ENCODE peak calls at places on chromosome 6, in six cellular contexts. A is testis, F is A549, Z is ovary, N is RWPE2, W is pancreas. L is an unnamed sample.

GRCh38 chr6:146814148-146814750 is 215.5 kb downstream of the ADGB start:
- DNase-seq in W (no peak), Z (no peak), F (no peak), A (no peak), N (no peak), L (no peak)

GRCh38 chr6:115444079-115444478 is 616.6 kb downstream of the FRK start:
- DNase-seq in W (no peak), A (no peak), F (no peak), Z (no peak), N (no peak), L (no peak)

GRCh38 chr6:135568366-135568765 is 70.8 kb upstream of the AHI1 start:
- DNase-seq in W (peak; percentile 25), A (peak; percentile 75), N (no peak), Z (peak; percentile 26), F (no peak), L (no peak)

GRCh38 chr6:130240232-130240631 is 17.5 kb upstream of the SAMD3 start:
- DNase-seq in A (no peak), F (no peak), N (no peak), Z (no peak), W (no peak), L (no peak)

GRCh38 chr6:3361312-3362037 is 95.4 kb downstream of the SLC22A23 start:
- DNase-seq in A (no peak), N (no peak), W (no peak), F (no peak), Z (no peak), L (no peak)

GRCh38 chr6:75568100-75568499 is 33.6 kb upstream of the SENP6 start:
- DNase-seq in A (no peak), W (no peak), F (no peak), Z (no peak), N (no peak), L (no peak)

GRCh38 chr6:24667378-24667803 is 514 bp downstream of the ACOT13 start:
- DNase-seq in W (no peak), N (no peak), F (no peak), Z (no peak), A (no peak), L (no peak)

GRCh38 chr6:104640141-104640700 is 219.5 kb downstream of the HACE1 start:
- DNase-seq in W (no peak), N (no peak), F (no peak), Z (no peak), A (no peak), L (no peak)

GRCh38 chr6:160327981-160328380 is 20.2 kb upstream of the SLC22A3 start:
- DNase-seq in A (no peak), W (no peak), F (no peak), Z (no peak), N (no peak), L (no peak)

GRCh38 chr6:133761706-133762105 is 127.2 kb upstream of the TCF21 start:
- DNase-seq in Z (no peak), A (no peak), W (no peak), N (no peak), F (no peak), L (no peak)

GRCh38 chr6:116928667-116929066 is 51.6 kb downstream of the RFX6 start:
- DNase-seq in F (no peak), Z (no peak), W (no peak), N (no peak), A (no peak), L (no peak)

GRCh38 chr6:4489538-4489937 is 286.7 kb upstream of the CDYL start:
- DNase-seq in F (no peak), A (no peak), N (no peak), W (no peak), Z (no peak), L (no peak)

GRCh38 chr6:25009351-25009750 is 73.6 kb upstream of the RIPOR2 start:
- DNase-seq in N (no peak), F (no peak), A (no peak), W (no peak), Z (no peak), L (no peak)

GRCh38 chr6:6752129-6752528 is 163.6 kb downstream of the LY86 start:
- DNase-seq in N (no peak), W (no peak), Z (peak; percentile 42), F (no peak), A (no peak), L (no peak)
- H3K27ac ChIP-seq in N (no peak overlapping the region), W (peak overlapping the region; percentile 11), Z (no peak overlapping the region), F (no peak overlapping the region), A (no peak overlapping the region), L (no peak overlapping the region)

GRCh38 chr6:28695671-28696537 is 170.2 kb downstream of the GPX5 start:
- DNase-seq in Z (no peak), A (no peak), N (no peak), W (no peak), F (peak; percentile 35), L (no peak)
- H3K4me3 ChIP-seq in Z (no peak overlapping the region), A (no peak overlapping the region), N (no peak overlapping the region), W (no peak overlapping the region), F (peak overlapping the region; percentile 31), L (no peak overlapping the region)

GRCh38 chr6:70672549-70672948 is 4.9 kb downstream of the SMAP1 start:
- DNase-seq in A (no peak), N (no peak), W (no peak), Z (no peak), F (no peak), L (no peak)

GRCh38 chr6:70676821-70677220 is 9.1 kb downstream of the SMAP1 start:
- DNase-seq in Z (no peak), F (no peak), A (no peak), W (no peak), N (no peak), L (no peak)

GRCh38 chr6:70675822-70676221 is 8.1 kb downstream of the SMAP1 start:
- DNase-seq in F (no peak), N (no peak), Z (no peak), W (no peak), A (no peak), L (no peak)

GRCh38 chr6:70673601-70674000 is 5.9 kb downstream of the SMAP1 start:
- DNase-seq in Z (no peak), F (no peak), N (no peak), A (no peak), W (no peak), L (peak; percentile 18)

GRCh38 chr6:70673054-70673453 is 5.4 kb downstream of the SMAP1 start:
- DNase-seq in W (no peak), Z (no peak), F (no peak), A (no peak), N (no peak), L (no peak)
- H3K27ac ChIP-seq in W (no peak overlapping the region), Z (no peak overlapping the region), F (no peak overlapping the region), A (no peak overlapping the region), N (no peak overlapping the region), L (no peak overlapping the region)

DNA sequence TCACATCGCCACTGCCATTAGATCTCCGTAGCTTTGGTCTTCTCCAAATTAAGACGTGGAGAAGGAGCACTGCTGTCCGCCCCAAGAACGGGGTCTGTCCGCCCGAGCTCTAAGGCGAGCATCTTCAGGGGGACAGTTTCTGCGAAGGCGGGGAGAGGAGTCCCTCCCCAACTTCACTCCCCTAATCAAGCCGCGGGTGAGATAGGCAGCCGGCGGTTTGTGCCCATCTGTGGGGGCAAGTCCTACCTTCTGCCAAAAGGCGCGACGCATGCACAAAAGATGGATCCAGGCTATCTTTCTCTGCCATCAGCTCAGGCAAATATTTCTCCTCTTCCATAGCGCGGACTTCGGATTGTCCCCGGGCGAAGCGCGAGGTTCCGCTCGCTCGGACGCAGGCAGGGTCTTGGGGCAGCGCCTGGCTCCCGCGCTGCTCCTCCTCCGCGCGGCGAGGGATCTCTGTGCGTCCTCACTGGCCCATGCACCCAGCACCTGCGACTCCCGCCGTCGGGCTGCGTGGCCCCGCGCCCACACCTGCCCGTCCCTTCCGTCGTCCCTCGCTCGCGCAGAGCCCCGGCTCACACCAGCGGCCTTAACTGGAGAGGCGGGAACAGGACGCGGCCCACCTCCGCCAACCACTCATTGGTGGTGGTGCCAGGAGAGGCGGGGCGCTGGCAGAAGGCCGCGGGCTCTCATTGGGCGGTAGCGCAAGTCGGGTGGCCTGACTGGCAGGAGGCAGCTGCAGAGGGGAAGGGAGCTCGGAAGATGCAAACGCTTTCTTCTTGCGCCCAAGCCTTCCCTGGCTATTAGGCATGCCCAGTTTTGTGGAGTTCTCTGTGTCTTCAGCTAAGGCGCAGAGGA is at the start of gene KHDRBS2:
- DNase-seq in A (peak; percentile 93), N (peak; percentile 45), W (peak; percentile 83), F (peak; percentile 1), Z (peak; percentile 39), L (no peak)
- H3K4me3 ChIP-seq in A (peak within 1 kb of the TSS; percentile 46), N (no peak within 1 kb of the TSS), W (peak within 1 kb of the TSS; percentile 40), F (peak within 1 kb of the TSS; percentile 8), Z (peak within 1 kb of the TSS; percentile 31), L (no peak within 1 kb of the TSS)

DNA sequence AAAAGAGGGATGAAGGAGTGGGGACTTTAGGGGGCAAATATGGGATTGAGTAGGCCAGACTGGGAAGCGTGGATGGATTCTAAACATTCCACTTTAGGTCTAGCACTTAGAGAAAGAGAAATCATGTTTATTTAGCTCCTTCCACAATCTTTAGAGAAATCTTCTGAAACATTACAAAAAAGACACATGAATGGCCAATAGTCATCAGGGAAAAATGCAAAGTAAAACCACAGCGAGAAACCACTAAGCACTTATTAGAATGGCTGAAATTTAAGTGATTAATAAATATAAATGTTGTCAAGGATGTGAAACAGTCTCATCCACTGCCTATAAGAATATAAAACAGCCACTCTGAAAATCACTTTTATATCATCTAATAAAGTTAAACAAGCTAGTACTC is 46.9 kb downstream of the HLA-A start:
- DNase-seq in N (no peak), W (no peak), A (no peak), Z (no peak), F (no peak), L (no peak)
- H3K27ac ChIP-seq in N (no peak overlapping the region), W (no peak overlapping the region), A (no peak overlapping the region), Z (no peak overlapping the region), F (no peak overlapping the region), L (no peak overlapping the region)

DNA sequence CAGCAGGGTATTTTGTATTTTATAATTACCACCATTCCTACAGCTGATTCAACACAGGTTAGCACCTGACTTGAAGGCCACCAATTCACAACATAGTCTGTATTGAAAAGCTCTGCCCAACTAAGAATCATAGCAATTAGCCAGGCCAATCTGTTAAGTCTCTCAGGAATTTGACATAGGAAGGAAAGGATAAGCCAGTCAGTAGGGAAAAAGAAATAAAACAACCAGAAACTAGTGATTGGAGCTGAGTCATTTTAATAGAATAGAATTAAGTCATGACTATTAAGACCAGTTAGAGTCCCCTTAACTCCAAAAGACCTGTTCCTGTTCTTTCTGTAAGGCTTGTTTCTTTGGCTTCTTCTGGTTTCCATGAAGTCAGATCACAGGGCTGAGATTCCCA is 8.1 kb downstream of the RANBP9 start:
- DNase-seq in A (no peak), Z (no peak), F (no peak), W (no peak), N (no peak), L (no peak)
- H3K4me3 ChIP-seq in A (no peak overlapping the region), Z (no peak overlapping the region), F (no peak overlapping the region), W (no peak overlapping the region), N (no peak overlapping the region), L (no peak overlapping the region)

GRCh38 chr6:26028212-26028752 is 58.9 kb upstream of the HFE start:
- DNase-seq in Z (no peak), F (no peak), W (no peak), N (no peak), A (no peak), L (no peak)

GRCh38 chr6:26028753-26029569 is 58.3 kb upstream of the HFE start:
- DNase-seq in Z (no peak), A (no peak), N (no peak), W (no peak), F (no peak), L (no peak)

GRCh38 chr6:26026833-26027490 is 60.3 kb upstream of the HFE start:
- DNase-seq in A (peak; percentile 96), W (peak; percentile 96), Z (peak; percentile 95), N (peak; percentile 92), F (peak; percentile 41), L (peak; percentile 96)

GRCh38 chr6:26025894-26026832 is 61.1 kb upstream of the HFE start:
- DNase-seq in Z (peak; percentile 98), F (peak; percentile 45), A (peak; percentile 97), N (peak; percentile 91), W (peak; percentile 97), L (peak; percentile 97)

GRCh38 chr6:26027491-26028211 is 59.6 kb upstream of the HFE start:
- DNase-seq in F (no peak), W (no peak), Z (no peak), N (no peak), A (no peak), L (no peak)
- H3K27ac ChIP-seq in F (peak overlapping the region; percentile 100), W (peak overlapping the region; percentile 94), Z (peak overlapping the region; percentile 88), N (peak overlapping the region; percentile 94), A (peak overlapping the region; percentile 95), L (peak overlapping the region; percentile 95)